ENCODE peak calls at places on chromosomes 5 and 9, in four cellular contexts. U, B, J and R are unnamed samples.

GRCh38 chr5:112084149-112084548 is 327.2 kb upstream of the NREP start:
- DNase-seq in U (no peak), B (no peak), J (no peak), R (no peak)

GRCh38 chr9:121067655-121068054 is 7.1 kb upstream of the CNTRL start:
- DNase-seq in U (no peak), B (no peak), J (no peak), R (no peak)

GRCh38 chr5:125912028-125912427 is 511.2 kb upstream of the GRAMD2B start:
- DNase-seq in U (no peak), B (no peak), J (no peak), R (no peak)

GRCh38 chr9:87181670-87182069 is 234.4 kb upstream of the GAS1 start:
- DNase-seq in U (no peak), B (no peak), J (no peak), R (peak)

GRCh38 chr5:135441919-135442318 is 5.2 kb downstream of the DCANP1 start:
- DNase-seq in U (no peak), B (no peak), J (peak), R (no peak)

GRCh38 chr9:79687131-79687447 is 115.3 kb downstream of the TLE4 start:
- DNase-seq in U (no peak), B (no peak), J (no peak), R (no peak)

GRCh38 chr5:14452685-14453084 is 128.9 kb upstream of the OTULINL start:
- DNase-seq in U (no peak), B (no peak), J (no peak), R (no peak)

GRCh38 chr9:13146838-13147237 is 132.7 kb downstream of the MPDZ start:
- DNase-seq in U (no peak), B (no peak), J (no peak), R (no peak)

GRCh38 chr5:135615171-135615570 is 36.4 kb upstream of the CXCL14 start:
- DNase-seq in U (no peak), B (no peak), J (no peak), R (no peak)

GRCh38 chr5:74994791-74995190 is 57.6 kb downstream of the GCNT4 start:
- DNase-seq in U (no peak), B (no peak), J (no peak), R (no peak)

GRCh38 chr5:66933066-66933465 is 263.5 kb downstream of the CD180 start:
- DNase-seq in U (no peak), B (no peak), J (no peak), R (no peak)

GRCh38 chr5:175718401-175719108 is 60.7 kb downstream of the HRH2 start:
- DNase-seq in U (no peak), B (no peak), J (peak), R (peak)

GRCh38 chr5:133404724-133405123 is 207.6 kb downstream of the FSTL4 start:
- DNase-seq in U (no peak), B (no peak), J (no peak), R (no peak)

GRCh38 chr5:2192496-2192895 is 309.8 kb upstream of the IRX4 start:
- DNase-seq in U (no peak), B (no peak), J (no peak), R (no peak)

GRCh38 chr5:111043712-111044506 is 27.6 kb upstream of the TSLP start:
- DNase-seq in U (peak), B (no peak), J (no peak), R (no peak)

GRCh38 chr5:157172408-157172807 is 6.3 kb upstream of the GARIN3 start:
- DNase-seq in U (no peak), B (no peak), J (no peak), R (peak)

GRCh38 chr9:19028835-19029451 is 4.1 kb downstream of the SAXO1 start:
- DNase-seq in U (peak), B (peak), J (no peak), R (peak)

GRCh38 chr5:111635151-111635945 is 121.6 kb downstream of the NREP start:
- DNase-seq in U (no peak), B (no peak), J (no peak), R (no peak)

GRCh38 chr5:147234825-147235635 is at the start of gene STK32A:
- DNase-seq in U (peak), B (peak), J (peak), R (no peak)

GRCh38 chr5:36066540-36067210 is at the start of gene UGT3A2:
- DNase-seq in U (peak), B (no peak), J (no peak), R (no peak)

GRCh38 chr9:4983541-4984165 is 1.4 kb upstream of the JAK2 start:
- DNase-seq in U (no peak), B (no peak), J (no peak), R (peak)

GRCh38 chr5:6424110-6424659 is 24.5 kb upstream of the UBE2QL1 start:
- DNase-seq in U (no peak), B (no peak), J (no peak), R (no peak)

GRCh38 chr5:147403659-147404640 is 105.9 kb downstream of the DPYSL3 start:
- DNase-seq in U (no peak), B (peak), J (no peak), R (peak)

GRCh38 chr5:113090336-113091106 is 113.9 kb downstream of the DCP2 start:
- DNase-seq in U (peak), B (peak), J (no peak), R (peak)

GRCh38 chr9:124210697-124211096 is 47.1 kb upstream of the NEK6 start:
- DNase-seq in U (no peak), B (no peak), J (no peak), R (peak)

GRCh38 chr9:38643456-38644173 is 23.2 kb upstream of the ANKRD18A start:
- DNase-seq in U (no peak), B (no peak), J (no peak), R (no peak)

GRCh38 chr9:38641142-38641541 is 20.7 kb upstream of the ANKRD18A start:
- DNase-seq in U (no peak), B (no peak), J (no peak), R (no peak)

GRCh38 chr9:38644601-38645000 is 24.2 kb upstream of the ANKRD18A start:
- DNase-seq in U (no peak), B (no peak), J (no peak), R (no peak)

GRCh38 chr9:38642951-38643350 is 22.6 kb upstream of the ANKRD18A start:
- DNase-seq in U (no peak), B (no peak), J (no peak), R (no peak)

DNA sequence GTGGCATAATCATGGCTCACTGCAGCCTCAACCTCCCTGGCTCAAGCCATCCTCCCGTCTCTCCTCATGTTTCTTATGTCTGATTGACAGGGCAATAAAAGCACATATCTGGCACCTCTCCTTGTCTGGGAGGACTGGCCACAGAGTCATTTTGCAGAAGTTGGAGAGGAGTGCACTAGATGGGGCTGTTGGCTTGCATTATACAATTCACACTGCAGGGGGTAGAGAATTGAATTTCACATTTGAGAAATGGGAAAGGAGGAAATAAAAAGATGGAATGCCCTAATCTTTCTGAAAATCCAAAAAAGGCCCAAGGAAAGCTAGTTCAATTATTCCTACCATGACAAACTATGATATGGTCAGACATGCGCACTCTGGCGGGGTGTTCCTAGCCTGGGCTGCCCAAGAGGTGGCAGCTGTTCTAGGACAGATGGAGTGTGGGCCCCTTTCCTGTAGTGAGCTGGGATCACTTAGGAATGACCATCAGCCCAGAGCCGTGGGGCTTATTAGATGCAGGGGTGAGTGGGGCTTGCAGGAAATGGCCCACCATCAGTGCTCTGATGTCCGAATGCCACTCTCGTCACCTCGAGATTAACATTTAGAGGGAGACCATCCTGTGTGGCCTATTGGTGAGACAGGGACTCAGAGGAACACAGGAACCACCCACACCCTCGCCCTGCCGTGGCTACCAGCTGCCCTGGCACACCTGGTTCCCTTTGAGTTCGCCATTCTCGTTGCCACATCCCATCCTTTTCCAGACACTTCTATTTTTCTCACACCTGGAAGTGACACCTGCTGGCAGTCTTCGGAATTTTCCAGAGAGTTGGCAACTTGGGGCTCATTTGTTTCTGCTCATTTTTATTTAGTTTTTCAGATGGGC is 21.8 kb upstream of the ANKRD18A start:
- DNase-seq in U (peak), B (no peak), J (no peak), R (peak)
- TF ChIP-seq CTCF in U (peak), B (no peak), J (peak), R (peak)

DNA sequence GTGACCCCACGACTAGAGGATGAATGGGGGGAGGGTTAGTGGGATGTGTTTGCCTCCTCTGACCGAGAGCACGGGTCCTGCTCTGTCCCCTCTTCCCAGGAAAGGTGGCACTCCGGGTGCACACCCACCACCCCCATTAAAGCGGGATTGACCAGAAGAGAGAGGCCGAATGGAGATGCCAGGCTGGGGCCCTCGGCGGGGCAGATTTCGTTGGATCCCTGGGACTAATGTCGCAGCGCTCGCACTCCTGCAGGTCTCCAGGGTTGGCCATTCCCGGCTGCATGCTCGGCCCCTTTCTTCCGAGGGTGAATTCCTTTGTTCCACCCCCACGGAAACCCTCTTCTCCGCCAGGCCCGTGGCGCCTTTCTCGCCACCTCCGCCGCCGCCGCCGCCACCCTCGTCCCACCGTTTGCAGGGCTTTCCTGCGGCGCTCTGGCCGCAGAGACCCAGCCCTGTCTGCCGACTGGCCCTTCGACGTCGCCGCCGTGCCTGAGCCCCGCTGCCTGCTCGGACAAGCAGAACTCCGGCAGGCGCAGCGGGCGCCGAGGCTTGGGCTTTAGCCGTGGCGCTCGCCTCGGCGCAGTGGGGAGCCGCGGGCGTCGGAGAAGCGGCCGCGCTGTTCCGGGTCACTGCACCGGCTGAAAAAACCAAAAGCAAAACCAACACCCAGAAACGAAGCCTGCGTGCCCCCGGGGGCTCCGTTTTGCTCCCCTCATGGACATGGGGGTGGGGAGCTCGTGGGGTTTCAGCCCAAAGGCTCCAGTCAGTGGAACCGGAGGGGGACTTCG is 11.8 kb downstream of the LMX1B start:
- DNase-seq in U (no peak), B (no peak), J (no peak), R (no peak)
- H3K4me3 ChIP-seq in U (no peak), B (peak), J (peak), R (peak)

GRCh38 chr9:133342570-133342969 is 5.4 kb downstream of the MED22 start:
- DNase-seq in U (peak), B (no peak), J (no peak), R (no peak)
- TF ChIP-seq CTCF in U (peak), B (no peak), J (peak), R (no peak)

GRCh38 chr5:78294250-78295034 is at the start of gene AP3B1:
- DNase-seq in U (peak), B (peak), J (peak), R (peak)
- H3K4me3 ChIP-seq in U (peak), B (peak), J (peak), R (peak)

GRCh38 chr5:141513627-141514329 is 24.9 kb downstream of the PCDHGC5 start:
- DNase-seq in U (peak), B (peak), J (peak), R (peak)
- TF ChIP-seq CTCF in U (no peak), B (no peak), J (no peak), R (no peak)

DNA sequence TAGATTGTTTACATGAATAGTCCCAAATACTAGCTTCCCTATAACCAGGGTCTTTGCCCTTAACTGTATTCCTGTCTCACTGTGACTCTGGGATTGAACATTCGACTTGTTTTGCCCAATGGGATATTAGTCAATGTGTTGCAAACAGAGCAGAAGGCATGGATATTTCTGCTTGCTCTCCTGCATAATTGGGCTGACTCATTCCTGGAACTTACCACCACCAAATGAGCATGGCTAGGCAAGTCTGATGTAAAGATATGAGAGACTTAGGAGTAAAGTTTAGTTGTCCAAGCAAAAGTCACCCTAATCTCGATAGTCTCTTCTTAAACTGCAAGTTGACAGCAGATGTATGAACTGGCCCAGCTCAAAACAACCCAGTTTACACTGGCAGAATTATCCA is 273.5 kb upstream of the CCNG1 start:
- DNase-seq in U (no peak), B (no peak), J (no peak), R (no peak)
- H3K4me3 ChIP-seq in U (no peak), B (no peak), J (no peak), R (no peak)

DNA sequence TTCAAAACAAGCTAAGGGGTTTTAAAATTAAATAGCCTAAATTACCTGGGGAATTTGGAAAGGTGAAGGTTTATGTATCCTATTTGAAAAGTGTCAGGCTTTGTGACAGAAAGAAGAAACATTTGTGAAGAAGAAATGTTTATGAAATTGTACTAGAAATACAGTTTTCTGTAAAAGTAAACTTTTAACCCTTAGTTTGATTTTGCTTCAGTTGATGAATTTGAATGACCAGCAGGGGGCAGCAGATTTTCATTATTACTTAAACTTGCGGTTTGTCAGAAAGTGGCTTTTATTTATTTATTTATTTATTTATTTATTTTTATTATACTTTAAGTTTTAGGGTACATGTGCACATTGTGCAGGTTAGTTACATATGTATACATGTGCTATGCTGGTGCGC is 58.1 kb downstream of the NNT start:
- DNase-seq in U (peak), B (no peak), J (no peak), R (peak)
- TF ChIP-seq CTCF in U (peak), B (no peak), J (peak), R (peak)

GRCh38 chr5:96816991-96817390 is 9.2 kb upstream of the ERAP1 start:
- DNase-seq in U (no peak), B (no peak), J (no peak), R (peak)

GRCh38 chr5:96816430-96816939 is 8.7 kb upstream of the ERAP1 start:
- DNase-seq in U (no peak), B (no peak), J (no peak), R (peak)

GRCh38 chr5:96819806-96820205 is 12.1 kb upstream of the ERAP1 start:
- DNase-seq in U (no peak), B (no peak), J (no peak), R (no peak)

GRCh38 chr5:96821260-96821916 is 13.6 kb upstream of the ERAP1 start:
- DNase-seq in U (no peak), B (no peak), J (no peak), R (no peak)

GRCh38 chr5:96817496-96817895 is 9.8 kb upstream of the ERAP1 start:
- DNase-seq in U (no peak), B (no peak), J (no peak), R (no peak)
- H3K4me3 ChIP-seq in U (no peak), B (no peak), J (no peak), R (peak)

DNA sequence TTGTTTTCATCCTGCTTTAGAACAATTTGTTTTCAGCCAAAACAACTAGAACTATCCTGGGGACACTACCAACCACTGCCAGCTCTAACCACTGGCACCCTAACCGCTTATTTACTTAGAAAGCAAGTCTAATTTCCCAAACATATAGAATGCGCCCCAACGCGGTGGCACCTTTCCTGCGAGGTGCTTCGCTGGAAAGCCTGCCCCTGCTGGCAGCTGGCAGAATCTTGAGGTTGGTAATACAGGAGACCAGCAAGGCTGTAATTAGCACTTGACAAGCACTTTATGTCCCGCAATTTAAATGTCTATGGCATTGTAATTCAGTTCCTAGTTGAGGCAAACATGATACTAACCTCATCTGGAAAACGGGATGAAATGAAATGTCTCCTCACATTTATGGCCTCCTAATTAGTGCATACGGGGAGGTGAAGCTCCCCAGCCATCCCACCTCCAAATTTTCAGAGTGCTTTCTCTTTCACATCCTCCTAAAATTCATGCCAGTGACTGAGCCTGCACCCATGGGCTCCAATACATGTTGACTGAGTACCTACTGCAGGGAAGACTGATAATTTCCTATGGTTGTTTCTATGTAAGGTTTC is 30.4 kb downstream of the GABBR2 start:
- DNase-seq in U (no peak), B (no peak), J (no peak), R (peak)
- TF ChIP-seq CTCF in U (peak), B (no peak), J (peak), R (peak)